ENCODE peak calls at places on chromosomes 3 and 15, in eight cellular contexts. A is stimulated activated CD8-positive, alpha-beta memory T cell treated with anti-CD3 and anti-CD28 coated beads, Interleukin-7, amount 100 ng/mL, for 1 hour; N is NCI-H1105 treated with DMSO at 0.1 percent for 48 hours; U is GM12891; F is amniotic stem cell; O is ecto neural progenitor cell; M is naive thymus-derived CD8-positive, alpha-beta T cell; R is T-helper 9 cell. E is an unnamed sample.

GRCh38 chr15:36334059-36334458 is 245.4 kb upstream of the CDIN1 start:
- DNase-seq in A (no peak), N (no peak), U (no peak), F (no peak), O (no peak), M (no peak), R (no peak), E (no peak)

GRCh38 chr15:57310876-57311275 is 65.4 kb upstream of the CGNL1 start:
- DNase-seq in A (no peak), N (no peak), U (no peak), F (no peak), O (no peak), M (no peak), R (no peak), E (no peak)

GRCh38 chr3:159732172-159733111 is 256.2 kb upstream of the IL12A start:
- DNase-seq in A (no peak), N (no peak), U (no peak), F (peak; percentile 38), O (peak; percentile 51), M (no peak), R (no peak), E (no peak)

GRCh38 chr3:42983927-42984326 is 4.8 kb downstream of the GASK1A start:
- DNase-seq in A (no peak), N (no peak), U (no peak), F (no peak), O (no peak), M (no peak), R (no peak), E (no peak)

GRCh38 chr3:69784854-69785523 is 45.7 kb downstream of the MITF start:
- DNase-seq in A (no peak), N (no peak), U (no peak), F (peak; percentile 66), O (no peak), M (no peak), R (no peak), E (peak; percentile 69)

GRCh38 chr3:123350971-123351370 is 97.9 kb downstream of the ADCY5 start:
- DNase-seq in A (no peak), N (no peak), U (no peak), F (no peak), O (no peak), M (no peak), R (no peak), E (no peak)

GRCh38 chr15:90004671-90005070 is 3.5 kb downstream of the ZNF710 start:
- DNase-seq in A (no peak), N (no peak), U (no peak), F (peak; percentile 76), O (no peak), M (no peak), R (no peak), E (no peak)

GRCh38 chr15:38853608-38854007 is 289.0 kb upstream of the RASGRP1 start:
- DNase-seq in A (no peak), N (no peak), U (peak; percentile 2), F (no peak), O (peak; percentile 62), M (peak; percentile 14), R (peak; percentile 8), E (no peak)

GRCh38 chr3:36688815-36689214 is 75.5 kb downstream of the DCLK3 start:
- DNase-seq in A (no peak), N (no peak), U (no peak), F (no peak), O (no peak), M (no peak), R (no peak), E (no peak)

GRCh38 chr15:88995449-88995848 is 82.3 kb upstream of the MFGE8 start:
- DNase-seq in A (no peak), N (no peak), U (no peak), F (no peak), O (no peak), M (no peak), R (no peak), E (no peak)

GRCh38 chr15:47768730-47769129 is 51.4 kb downstream of the SEMA6D start:
- DNase-seq in A (no peak), N (no peak), U (no peak), F (no peak), O (no peak), M (no peak), R (no peak), E (no peak)

GRCh38 chr3:99850608-99851007 is 32.9 kb downstream of the CMSS1 start:
- DNase-seq in A (no peak), N (no peak), U (no peak), F (no peak), O (no peak), M (no peak), R (no peak), E (no peak)

GRCh38 chr15:22893081-22893480 is 54.6 kb downstream of the NIPA2 start:
- DNase-seq in A (no peak), N (no peak), U (no peak), F (no peak), O (no peak), M (no peak), R (no peak), E (no peak)

GRCh38 chr3:114519415-114519814 is 225.6 kb downstream of the TIGIT start:
- DNase-seq in A (no peak), N (peak; percentile 7), U (no peak), F (no peak), O (no peak), M (no peak), R (no peak), E (peak; percentile 40)

GRCh38 chr3:136381051-136381450 is 130.9 kb downstream of the PCCB start:
- DNase-seq in A (no peak), N (no peak), U (no peak), F (no peak), O (no peak), M (no peak), R (no peak), E (no peak)

GRCh38 chr15:62940755-62941361 is 101.7 kb upstream of the TPM1 start:
- DNase-seq in A (no peak), N (no peak), U (no peak), F (peak; percentile 84), O (no peak), M (no peak), R (no peak), E (peak; percentile 63)

GRCh38 chr3:160196511-160197104 is 28.6 kb upstream of the C3orf80 start:
- DNase-seq in A (no peak), N (no peak), U (no peak), F (no peak), O (no peak), M (no peak), R (no peak), E (no peak)

GRCh38 chr3:85495602-85496001 is 536.8 kb downstream of the CADM2 start:
- DNase-seq in A (no peak), N (no peak), U (no peak), F (no peak), O (no peak), M (no peak), R (no peak), E (no peak)

GRCh38 chr3:80190051-80190450 is 422.3 kb upstream of the ROBO1 start:
- DNase-seq in A (no peak), N (no peak), U (no peak), F (no peak), O (no peak), M (no peak), R (no peak), E (peak; percentile 98)

GRCh38 chr15:51334011-51334426 is 4.4 kb downstream of the CYP19A1 start:
- DNase-seq in A (no peak), N (no peak), U (no peak), F (no peak), O (no peak), M (no peak), R (no peak), E (peak; percentile 69)

GRCh38 chr3:50481992-50482391 is 21.4 kb downstream of the CACNA2D2 start:
- DNase-seq in A (no peak), N (no peak), U (no peak), F (no peak), O (no peak), M (no peak), R (no peak), E (no peak)

GRCh38 chr15:48645558-48646330 is at the start of gene FBN1:
- DNase-seq in A (no peak), N (no peak), U (peak; percentile 75), F (peak; percentile 83), O (peak; percentile 90), M (no peak), R (no peak), E (peak; percentile 88)

GRCh38 chr3:39228496-39228895 is 36.1 kb upstream of the XIRP1 start:
- DNase-seq in A (no peak), N (no peak), U (no peak), F (no peak), O (no peak), M (no peak), R (no peak), E (no peak)

GRCh38 chr15:80474751-80475295 is 70.6 kb downstream of the ARNT2 start:
- DNase-seq in A (no peak), N (no peak), U (no peak), F (no peak), O (no peak), M (no peak), R (no peak), E (no peak)

GRCh38 chr3:34056951-34057390 is 258.5 kb downstream of the PDCD6IP start:
- DNase-seq in A (no peak), N (no peak), U (no peak), F (no peak), O (no peak), M (no peak), R (no peak), E (no peak)

GRCh38 chr15:39497759-39498565 is 82.9 kb upstream of the THBS1 start:
- DNase-seq in A (no peak), N (no peak), U (no peak), F (no peak), O (no peak), M (no peak), R (no peak), E (no peak)

GRCh38 chr3:190701096-190701532 is 161.4 kb downstream of the GMNC start:
- DNase-seq in A (no peak), N (peak; percentile 48), U (no peak), F (peak; percentile 61), O (peak; percentile 44), M (no peak), R (no peak), E (no peak)

GRCh38 chr15:96046620-96047240 is 283.8 kb upstream of the NR2F2 start:
- DNase-seq in A (no peak), N (no peak), U (no peak), F (no peak), O (no peak), M (no peak), R (no peak), E (no peak)

GRCh38 chr3:100103558-100104441 is 10.5 kb downstream of the FILIP1L start:
- DNase-seq in A (no peak), N (peak; percentile 33), U (no peak), F (no peak), O (no peak), M (no peak), R (no peak), E (no peak)

GRCh38 chr3:47780727-47781325 is 867 bp downstream of the SMARCC1 start:
- DNase-seq in A (no peak), N (peak; percentile 26), U (no peak), F (no peak), O (no peak), M (peak; percentile 13), R (no peak), E (no peak)

GRCh38 chr3:182713743-182714517 is 79.4 kb upstream of the ATP11B start:
- DNase-seq in A (no peak), N (peak; percentile 86), U (no peak), F (peak; percentile 42), O (no peak), M (peak; percentile 46), R (no peak), E (peak; percentile 80)

GRCh38 chr15:70475439-70475781 is 287.9 kb downstream of the UACA start:
- DNase-seq in A (no peak), N (no peak), U (no peak), F (no peak), O (no peak), M (no peak), R (no peak), E (no peak)

GRCh38 chr3:182111967-182112366 is 400.2 kb downstream of the SOX2 start:
- DNase-seq in A (no peak), N (no peak), U (no peak), F (no peak), O (no peak), M (no peak), R (no peak), E (no peak)

E was measured in dermis microvascular lymphatic vessel endothelial cell.